ENCODE peak calls at places on chromosomes 12 and 14, in seven cellular contexts. H is mucosa of gallbladder; D is A549; R is substantia nigra; Y is HS-5; B is ELF-1; F is activated CD4-positive, alpha-beta memory T cell treated with anti-CD3 and anti-CD28 coated beads, Interleukin-2, amount 10 ng/mL, durations not matched to agents 7 days and 5 days. X is an unnamed sample.

GRCh38 chr12:94039914-94040313 is 108.5 kb upstream of the PLXNC1 start:
- DNase-seq in H (no peak), D (no peak), R (no peak), Y (no peak), B (no peak), F (no peak), X (no peak)

GRCh38 chr12:22321620-22322019 is 12.9 kb downstream of the ST8SIA1 start:
- DNase-seq in H (no peak), D (no peak), R (no peak), Y (no peak), B (no peak), F (no peak), X (no peak)

GRCh38 chr14:60865378-60866127 is 115.3 kb downstream of the TRMT5 start:
- DNase-seq in H (no peak), D (no peak), R (no peak), Y (no peak), B (no peak), F (no peak), X (no peak)

GRCh38 chr12:106771425-106771824 is 3.1 kb upstream of the RIC8B start:
- DNase-seq in H (no peak), D (peak), R (no peak), Y (no peak), B (no peak), F (no peak), X (no peak)

GRCh38 chr14:78598046-78598652 is 428.0 kb downstream of the NRXN3 start:
- DNase-seq in H (peak), D (peak), R (peak), Y (peak), B (peak), F (peak), X (no peak)

GRCh38 chr14:52235866-52236510 is 31.5 kb upstream of the PTGDR start:
- DNase-seq in H (no peak), D (no peak), R (no peak), Y (no peak), B (no peak), F (no peak), X (no peak)

GRCh38 chr14:54310151-54310851 is 86.5 kb upstream of the CDKN3 start:
- DNase-seq in H (no peak), D (no peak), R (no peak), Y (no peak), B (peak), F (no peak), X (no peak)

GRCh38 chr14:74875941-74876913 is at the start of gene PROX2:
- DNase-seq in H (no peak), D (no peak), R (no peak), Y (no peak), B (no peak), F (peak), X (no peak)

GRCh38 chr14:99522934-99523660 is 41.9 kb downstream of the CCNK start:
- DNase-seq in H (no peak), D (no peak), R (no peak), Y (no peak), B (peak), F (no peak), X (no peak)

GRCh38 chr12:47828967-47829482 is 9.3 kb upstream of the HDAC7 start:
- DNase-seq in H (peak), D (peak), R (no peak), Y (no peak), B (peak), F (no peak), X (no peak)

GRCh38 chr12:20184514-20184913 is 183.8 kb upstream of the PDE3A start:
- DNase-seq in H (no peak), D (no peak), R (no peak), Y (no peak), B (no peak), F (no peak), X (no peak)

GRCh38 chr14:50039734-50040400 is 76.5 kb downstream of the VCPKMT start:
- DNase-seq in H (no peak), D (peak), R (no peak), Y (no peak), B (peak), F (no peak), X (no peak)